ENCODE peak calls at places on chromosomes 13 and 19, in six cellular contexts. H is thoracic aorta, E is left lung, T is stomach, O is neural progenitor cell, G is transverse colon. F is an unnamed sample.

GRCh38 chr19:51689751-51690358 is 3.3 kb upstream of the SPACA6 start:
- DNase-seq in T (no peak), H (no peak), E (peak; percentile 83), G (peak; percentile 28), O (peak; percentile 77), F (no peak)

GRCh38 chr19:35608250-35608649 is 4.3 kb upstream of the HAUS5 start:
- DNase-seq in T (no peak), O (no peak), H (no peak), G (no peak), E (no peak), F (no peak)

GRCh38 chr13:27192896-27193295 is 21.3 kb upstream of the USP12 start:
- DNase-seq in T (no peak), O (no peak), G (no peak), H (no peak), E (no peak), F (no peak)

GRCh38 chr13:41268764-41269163 is 5.4 kb upstream of the MTRF1 start:
- DNase-seq in G (no peak), H (no peak), O (peak; percentile 59), T (no peak), E (no peak), F (no peak)

GRCh38 chr13:97313481-97313880 is 91.3 kb downstream of the MBNL2 start:
- DNase-seq in O (no peak), T (no peak), H (no peak), E (no peak), G (no peak), F (no peak)

GRCh38 chr13:106536244-106537034 is 977 bp upstream of the EFNB2 start:
- DNase-seq in E (peak; percentile 99), G (peak; percentile 93), O (peak; percentile 98), T (peak; percentile 93), H (peak; percentile 66), F (peak; percentile 90)

GRCh38 chr13:109271991-109272454 is 514.4 kb downstream of the IRS2 start:
- DNase-seq in O (peak; percentile 60), H (no peak), G (no peak), T (no peak), E (no peak), F (no peak)

GRCh38 chr13:34611678-34612077 is 330.4 kb upstream of the NBEA start:
- DNase-seq in T (no peak), G (no peak), E (no peak), H (no peak), O (peak; percentile 19), F (no peak)

GRCh38 chr19:5665781-5666513 is 14.4 kb downstream of the MICOS13 start:
- DNase-seq in G (no peak), H (no peak), T (no peak), O (no peak), E (no peak), F (no peak)
- TF ChIP-seq CTCF in G (no peak), H (no peak), T (no peak), O (no peak), E (no peak), F (no peak)

DNA sequence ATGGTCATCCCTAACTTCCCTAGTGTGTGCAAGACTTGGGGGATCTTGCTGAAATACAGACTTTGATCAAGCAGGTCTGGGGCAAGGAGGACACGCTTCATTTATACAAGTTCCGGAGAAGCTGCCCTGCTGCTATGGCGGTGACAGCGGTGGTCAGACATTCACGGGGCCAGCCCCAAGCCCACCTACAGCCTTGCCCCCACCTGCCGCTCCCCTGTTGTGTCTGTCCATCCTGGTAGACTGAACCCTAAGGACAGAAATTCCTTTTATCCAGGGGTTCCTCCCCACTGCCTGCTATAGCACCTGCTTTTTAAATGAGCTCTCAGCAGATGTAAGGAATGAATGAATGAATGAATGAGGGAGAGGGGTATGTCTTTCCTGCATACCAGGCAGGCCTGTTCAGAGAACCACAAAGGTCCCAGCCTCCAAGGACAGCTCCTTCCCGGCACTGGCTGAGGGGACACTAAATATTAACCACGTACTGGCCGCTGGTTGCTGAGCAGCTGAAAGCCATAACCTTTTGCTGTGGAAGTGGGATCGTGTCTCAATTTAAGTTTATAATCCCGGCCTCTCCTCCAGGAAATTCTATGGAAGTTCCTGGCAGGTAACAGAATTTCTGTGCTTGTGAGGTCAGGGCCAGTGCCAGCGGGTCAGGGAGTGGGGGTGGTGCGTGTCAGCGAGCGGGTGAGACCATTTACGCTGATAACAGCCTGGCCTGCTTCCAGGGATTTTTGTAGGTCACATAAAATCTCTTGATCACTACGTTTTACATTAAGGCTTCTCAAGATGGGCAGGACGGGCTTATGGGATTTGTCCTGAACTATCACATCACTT is 27.1 kb downstream of the TSSK6 start:
- DNase-seq in H (no peak), E (peak; percentile 50), G (peak; percentile 60), T (peak; percentile 59), O (peak; percentile 24), F (no peak)
- H3K4me1 ChIP-seq in H (peaks cover 38% of the 10 kb centered on the region), E (peaks cover 18% of the 10 kb centered on the region), G (peaks cover 49% of the 10 kb centered on the region), T (peaks cover 58% of the 10 kb centered on the region), O (peaks cover 22% of the 10 kb centered on the region), F (peaks cover 60% of the 10 kb centered on the region)

DNA sequence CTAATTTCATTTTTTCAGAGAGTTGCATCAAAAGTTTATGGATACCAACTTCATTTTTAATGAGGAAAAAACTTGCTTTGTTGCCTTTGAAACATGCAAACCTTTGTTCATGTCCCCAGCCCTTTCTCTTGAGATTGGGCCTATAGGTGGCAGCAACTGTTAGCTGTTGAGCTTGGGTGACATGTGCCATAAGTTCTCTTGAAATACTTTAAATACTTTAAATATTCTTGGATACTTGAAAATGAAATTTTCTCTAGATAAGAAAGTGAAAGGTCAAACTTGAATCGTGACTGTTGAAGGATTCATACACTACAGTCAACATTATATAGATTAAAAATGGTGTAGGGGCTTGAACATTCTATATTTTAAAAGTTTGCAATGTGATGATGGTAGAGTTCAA is 294.9 kb downstream of the NDFIP2 start:
- DNase-seq in H (no peak), G (peak; percentile 36), T (peak; percentile 29), O (peak; percentile 61), E (no peak), F (no peak)
- TF ChIP-seq CTCF in H (peak; percentile 48), G (peak; percentile 53), T (peak; percentile 46), O (peak; percentile 80), E (peak; percentile 34), F (no peak)

DNA sequence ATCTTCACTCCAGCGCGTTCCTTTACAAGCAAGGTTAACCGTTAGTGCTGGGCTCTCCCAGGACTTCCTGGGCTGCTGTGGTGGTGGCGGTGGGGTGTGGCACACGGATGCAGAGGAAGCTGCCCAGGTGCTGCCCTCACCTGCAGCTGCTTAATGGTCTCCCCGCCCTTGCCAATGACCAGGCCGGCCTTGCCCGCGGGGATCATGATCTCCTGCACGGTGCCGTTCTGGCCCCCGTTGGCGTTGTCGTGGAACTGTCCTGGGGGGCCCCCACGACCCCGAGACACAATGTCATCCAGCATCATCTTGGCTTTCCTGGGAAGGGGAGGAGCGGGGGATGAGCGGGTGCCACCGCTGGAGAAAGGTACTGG is 6.1 kb downstream of the KHSRP start:
- DNase-seq in T (no peak), H (no peak), G (no peak), E (no peak), O (no peak), F (no peak)
- H3K4me1 ChIP-seq in T (peaks cover 57% of the 10 kb centered on the region), H (peaks cover 22% of the 10 kb centered on the region), G (peaks cover 27% of the 10 kb centered on the region), E (peaks cover 10% of the 10 kb centered on the region), O (peaks cover 13% of the 10 kb centered on the region), F (peaks cover 19% of the 10 kb centered on the region)

GRCh38 chr19:33471111-33471996 is 50.2 kb downstream of the PEPD start:
- DNase-seq in G (no peak), T (no peak), O (no peak), H (no peak), E (peak; percentile 21), F (no peak)

GRCh38 chr19:33470040-33470330 is 51.6 kb downstream of the PEPD start:
- DNase-seq in E (peak; percentile 37), H (no peak), G (no peak), O (no peak), T (no peak), F (no peak)

GRCh38 chr19:33473644-33474305 is 47.8 kb downstream of the PEPD start:
- DNase-seq in O (no peak), E (peak; percentile 17), T (no peak), G (no peak), H (no peak), F (no peak)

GRCh38 chr19:33470686-33471085 is 50.9 kb downstream of the PEPD start:
- DNase-seq in G (no peak), O (no peak), H (no peak), E (peak; percentile 15), T (no peak), F (no peak)

DNA sequence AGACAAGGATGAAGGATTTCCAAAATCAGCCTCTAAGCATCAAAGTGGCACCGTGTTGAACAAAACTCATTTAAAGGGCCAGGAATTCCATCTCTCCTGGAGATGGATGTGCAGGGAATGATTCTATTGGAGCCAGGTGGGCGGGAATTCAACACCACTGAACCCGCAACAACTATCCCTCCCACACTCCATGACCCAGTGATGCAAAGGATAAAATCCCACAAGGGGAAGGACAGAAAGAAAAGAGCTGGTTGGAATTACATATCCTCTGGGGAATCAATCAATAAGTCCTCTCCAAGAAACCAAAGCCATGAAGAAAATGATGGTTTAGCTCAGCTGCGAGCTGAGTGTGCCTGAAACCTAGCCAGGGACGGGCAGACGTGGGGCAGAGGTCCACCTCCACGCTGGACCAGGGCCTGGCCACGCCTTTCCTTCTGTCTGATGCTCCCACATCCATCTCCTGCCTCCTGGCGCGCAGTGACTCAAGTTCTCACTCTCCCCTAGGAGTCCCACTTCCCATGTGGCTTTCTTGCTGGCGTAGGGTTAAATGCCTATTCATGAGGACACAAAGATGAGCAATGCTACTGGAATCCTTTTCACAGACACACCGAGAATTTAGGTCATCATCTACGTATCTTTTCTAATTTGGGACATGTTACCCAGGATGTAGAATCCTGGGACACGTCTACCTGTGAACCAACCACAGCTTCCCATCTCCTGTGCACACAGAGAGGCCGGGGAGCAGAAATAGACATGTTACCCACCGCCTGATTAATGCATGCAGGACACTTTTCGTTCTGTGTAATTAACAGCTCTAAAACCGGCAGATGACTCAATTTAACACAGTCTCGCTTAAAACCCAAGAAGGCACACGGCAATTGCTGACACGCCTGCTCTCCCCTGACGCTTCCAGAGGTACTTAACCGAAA is 48.6 kb downstream of the PEPD start:
- DNase-seq in O (no peak), G (no peak), E (peak; percentile 49), H (no peak), T (no peak), F (no peak)
- TF ChIP-seq CTCF in O (no peak), G (no peak), E (no peak), H (no peak), T (no peak), F (no peak)

DNA sequence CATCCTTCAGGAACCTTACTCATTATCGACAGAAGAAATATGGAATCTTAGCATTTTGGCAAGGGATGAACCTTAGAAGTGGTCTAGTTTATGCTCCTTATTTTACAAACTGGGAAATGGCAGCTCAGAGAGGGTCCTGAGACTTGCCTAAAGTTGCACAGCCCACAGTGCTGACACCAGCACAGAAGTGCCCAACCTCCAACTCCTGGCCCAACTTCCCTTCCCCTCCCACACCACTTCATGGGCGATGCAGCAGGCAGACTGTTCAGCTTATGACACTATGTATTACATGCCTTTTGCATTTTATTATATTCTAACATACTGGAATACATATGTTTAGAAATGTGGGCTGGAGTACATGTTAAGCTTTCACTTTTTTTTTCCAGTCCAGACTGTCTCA is 3.5 kb downstream of the GJA3 start:
- DNase-seq in E (no peak), G (no peak), H (no peak), T (no peak), O (no peak), F (no peak)
- H3K4me1 ChIP-seq in E (no peaks in the 10 kb centered on the region), G (peaks cover 21% of the 10 kb centered on the region), H (peaks cover 16% of the 10 kb centered on the region), T (peaks cover 22% of the 10 kb centered on the region), O (peaks cover 18% of the 10 kb centered on the region), F (peaks cover 12% of the 10 kb centered on the region)

DNA sequence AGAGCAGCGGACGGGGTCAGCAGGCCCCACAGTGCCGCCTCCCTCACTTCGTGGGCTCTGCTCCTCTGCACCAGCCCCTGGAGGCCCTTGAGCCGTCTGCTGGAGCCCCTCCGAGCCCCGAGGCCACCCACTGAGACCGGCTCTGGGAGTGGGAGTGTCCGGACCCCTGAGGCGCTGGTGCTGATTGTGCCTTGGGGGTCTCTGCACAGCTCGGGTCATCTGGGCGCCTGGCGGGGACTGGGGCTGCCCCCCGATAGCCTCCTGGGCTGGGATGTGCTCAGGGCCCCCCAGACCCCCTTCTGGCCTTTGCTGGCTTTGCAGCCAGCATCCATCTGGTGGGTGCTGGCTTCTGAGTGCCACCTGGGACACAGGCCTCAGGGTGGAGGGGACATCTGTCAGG is 15.4 kb downstream of the CBARP start:
- DNase-seq in H (no peak), E (no peak), O (no peak), T (no peak), G (no peak), F (no peak)
- TF ChIP-seq CTCF in H (no peak), E (no peak), O (no peak), T (no peak), G (no peak), F (no peak)

F was measured in CD8-positive, alpha-beta T cell.